ENCODE peak calls at places on chromosome 4, in nine cellular contexts. N is cardiac fibroblast; E is CD8-positive, alpha-beta T cell; T is colonic mucosa; V is mammary epithelial cell; B is GM20000; H is transverse colon; L is osteocyte; Y is breast epithelium. J is an unnamed sample.

GRCh38 chr4:48602222-48602621 is 112.2 kb downstream of the ZAR1 start:
- DNase-seq in V (peak; percentile 53), B (no peak), T (no peak), L (no peak), Y (no peak), E (no peak), N (peak; percentile 77), H (no peak), J (no peak)

GRCh38 chr4:147340111-147340510 is 140.8 kb upstream of the EDNRA start:
- DNase-seq in N (peak; percentile 86), L (no peak), T (no peak), E (no peak), B (no peak), V (peak; percentile 68), Y (no peak), H (no peak), J (no peak)

GRCh38 chr4:185540040-185540439 is 4.7 kb upstream of the PDLIM3 start:
- DNase-seq in V (no peak), T (no peak), N (no peak), E (no peak), L (no peak), Y (no peak), H (no peak), B (no peak), J (no peak)

GRCh38 chr4:153142700-153143438 is 61.4 kb upstream of the TRIM2 start:
- DNase-seq in H (peak; percentile 85), Y (peak; percentile 68), B (peak; percentile 62), E (peak; percentile 19), V (peak; percentile 50), N (peak; percentile 83), T (peak; percentile 92), L (peak; percentile 87), J (peak; percentile 52)

GRCh38 chr4:25310066-25310824 is 2.3 kb upstream of the ZCCHC4 start:
- DNase-seq in L (no peak), N (no peak), B (peak; percentile 49), V (no peak), H (no peak), Y (no peak), T (no peak), E (no peak), J (peak; percentile 46)

GRCh38 chr4:89258506-89258905 is 49.1 kb downstream of the GPRIN3 start:
- DNase-seq in N (no peak), H (no peak), T (no peak), Y (no peak), V (no peak), B (no peak), L (no peak), E (no peak), J (no peak)

GRCh38 chr4:126627255-126627654 is 1005.5 kb upstream of the INTU start:
- DNase-seq in L (no peak), E (no peak), T (no peak), Y (no peak), B (no peak), V (peak; percentile 12), N (peak; percentile 46), H (no peak), J (no peak)

GRCh38 chr4:140996757-140997156 is 136.5 kb downstream of the RNF150 start:
- DNase-seq in E (no peak), Y (no peak), N (peak; percentile 51), V (no peak), T (no peak), L (no peak), B (no peak), H (no peak), J (no peak)

GRCh38 chr4:154660052-154660451 is 47.6 kb upstream of the FGG start:
- DNase-seq in E (no peak), N (peak; percentile 1), T (no peak), V (no peak), B (no peak), Y (no peak), H (no peak), L (no peak), J (no peak)

GRCh38 chr4:11954093-11954492 is 525.4 kb upstream of the HS3ST1 start:
- DNase-seq in T (peak; percentile 23), N (peak; percentile 59), L (no peak), H (peak; percentile 9), Y (no peak), E (no peak), B (no peak), V (peak; percentile 8), J (no peak)

DNA sequence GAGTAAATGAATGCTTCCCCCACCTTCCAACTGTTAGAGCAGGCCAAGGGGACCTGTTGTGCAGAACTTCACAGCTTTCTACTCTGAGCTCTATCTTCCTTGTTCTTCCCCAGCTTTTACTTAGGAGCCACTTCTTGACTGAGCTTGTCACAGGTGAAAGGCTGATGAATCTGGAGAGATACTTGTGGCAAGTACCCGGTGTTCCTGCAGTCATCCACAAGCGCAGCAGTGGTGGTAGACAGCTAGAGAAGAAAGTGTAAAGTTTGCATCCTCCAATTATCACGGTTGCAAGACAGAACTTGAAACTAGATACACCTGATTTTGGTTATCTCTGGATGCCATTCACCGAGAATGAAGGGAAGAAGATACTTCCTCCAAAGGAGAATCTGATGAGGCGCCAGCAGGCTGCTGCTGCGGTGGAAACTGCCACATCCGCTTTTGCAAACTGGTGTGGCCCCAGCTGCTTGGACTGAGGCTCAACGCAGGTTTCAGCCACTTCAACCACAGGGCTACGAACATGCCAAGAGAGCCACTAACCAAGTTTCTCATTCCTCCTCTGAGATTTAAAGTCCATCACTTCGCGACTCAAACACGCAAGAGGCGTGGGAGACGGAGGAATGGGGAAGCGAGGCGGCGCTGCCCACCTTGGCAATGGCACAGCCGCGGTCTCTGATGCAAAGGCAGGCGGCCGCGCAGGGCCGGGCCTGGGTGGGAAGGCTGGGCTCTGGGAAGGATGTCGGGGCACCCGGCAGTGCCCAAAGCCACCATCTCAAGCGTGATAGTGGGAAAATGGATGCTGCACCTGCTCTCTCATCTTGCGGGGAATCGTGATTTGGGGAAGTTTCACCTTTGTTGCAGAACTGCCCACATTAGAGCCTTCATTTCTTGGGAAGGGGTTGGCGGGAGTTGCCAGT is 1.3 kb upstream of the FHIP1A start:
- DNase-seq in V (peak; percentile 66), L (no peak), N (no peak), B (peak; percentile 83), T (peak; percentile 63), H (peak; percentile 59), E (no peak), Y (peak; percentile 62), J (peak; percentile 70)
- TF ChIP-seq CTCF in V (peak; percentile 41), L (no peak), N (no peak), B (no peak), T (no peak), H (no peak), E (no peak), Y (no peak), J (no peak)

GRCh38 chr4:108685036-108685686 is 34.8 kb downstream of the OSTC start:
- DNase-seq in Y (no peak), B (no peak), T (no peak), E (no peak), L (no peak), H (no peak), N (peak; percentile 39), V (peak; percentile 16), J (no peak)

GRCh38 chr4:108681321-108681809 is 31.0 kb downstream of the OSTC start:
- DNase-seq in L (no peak), Y (no peak), T (no peak), E (no peak), B (no peak), N (peak; percentile 14), V (no peak), H (no peak), J (no peak)

DNA sequence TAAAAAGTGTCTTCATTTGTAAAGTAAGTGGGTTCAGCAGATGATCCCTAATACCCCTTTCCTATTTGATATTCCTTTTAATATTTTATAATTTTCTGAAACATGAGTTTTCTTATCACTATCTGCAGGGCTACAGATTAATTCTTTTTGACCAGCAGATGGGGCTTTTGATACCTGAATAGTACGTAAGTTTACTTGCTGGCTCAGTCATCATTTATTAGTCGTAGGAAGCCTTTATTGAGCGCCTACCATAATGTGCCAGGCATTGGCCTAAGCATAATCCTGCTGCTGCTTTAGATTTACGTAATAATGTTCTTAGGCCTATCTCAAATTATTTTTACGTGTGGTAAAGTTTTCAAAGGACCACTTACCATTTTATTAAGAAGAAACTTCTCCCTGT is 33.1 kb downstream of the OSTC start:
- DNase-seq in H (no peak), Y (no peak), V (peak; percentile 16), E (no peak), L (no peak), T (no peak), B (peak; percentile 7), N (peak; percentile 57), J (peak; percentile 11)
- TF ChIP-seq CTCF in H (no peak), Y (no peak), V (peak; percentile 39), E (no peak), L (peak; percentile 56), T (no peak), B (no peak), N (peak; percentile 33), J (peak; percentile 39)

GRCh38 chr4:156578005-156578404 is 393.6 kb downstream of the PDGFC start:
- DNase-seq in E (no peak), H (no peak), Y (no peak), N (peak; percentile 47), T (no peak), B (no peak), L (no peak), V (no peak), J (no peak)

GRCh38 chr4:156571146-156571545 is 400.5 kb downstream of the PDGFC start:
- DNase-seq in Y (no peak), B (no peak), V (no peak), H (no peak), E (no peak), N (peak; percentile 40), L (no peak), T (no peak), J (no peak)

GRCh38 chr4:156578713-156579112 is 392.9 kb downstream of the PDGFC start:
- DNase-seq in H (no peak), V (no peak), N (no peak), Y (no peak), B (no peak), L (no peak), T (no peak), E (no peak), J (no peak)

GRCh38 chr4:156576946-156577345 is 394.7 kb downstream of the PDGFC start:
- DNase-seq in H (no peak), L (no peak), B (no peak), T (no peak), Y (no peak), E (no peak), V (no peak), N (peak; percentile 33), J (no peak)

DNA sequence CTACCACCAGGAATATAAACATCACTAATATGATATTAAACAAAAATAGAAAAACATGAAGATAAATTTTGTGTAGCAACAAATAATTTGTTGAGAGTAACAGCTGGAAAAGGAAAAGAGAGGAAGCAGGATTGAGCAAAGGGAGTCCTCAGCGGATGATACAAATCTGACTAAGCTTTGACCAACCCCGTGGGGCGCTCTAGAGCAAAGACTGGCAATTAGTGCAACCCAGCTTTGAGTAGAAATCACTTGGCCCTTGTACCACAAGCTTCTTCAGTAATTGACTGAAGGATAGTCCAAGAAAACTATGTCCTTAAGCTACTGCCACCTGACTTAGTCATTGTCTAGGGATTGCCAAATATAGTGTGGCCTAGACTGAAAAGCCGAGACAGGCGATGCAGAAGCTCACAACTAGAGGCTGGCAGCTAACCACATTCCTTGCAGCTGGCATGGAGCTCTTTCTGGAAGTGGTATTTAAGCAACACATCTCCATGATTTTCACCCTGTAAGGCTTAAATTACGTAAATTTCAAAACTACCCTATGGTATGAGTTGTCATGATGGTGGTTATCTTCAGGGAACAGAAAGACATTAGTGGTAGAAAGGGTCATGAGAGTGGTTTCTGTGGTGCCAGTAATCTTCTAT is 396.0 kb downstream of the PDGFC start:
- DNase-seq in L (no peak), N (peak; percentile 62), H (no peak), V (peak; percentile 87), T (no peak), E (no peak), B (no peak), Y (no peak), J (no peak)
- TF ChIP-seq CTCF in L (no peak), N (no peak), H (no peak), V (peak; percentile 49), T (no peak), E (no peak), B (no peak), Y (no peak), J (no peak)

GRCh38 chr4:37733230-37733904 is 47.2 kb upstream of the RELL1 start:
- DNase-seq in V (no peak), L (no peak), B (no peak), T (peak; percentile 25), E (no peak), N (no peak), Y (no peak), H (no peak), J (no peak)
- TF ChIP-seq CTCF in V (no peak), L (no peak), B (no peak), T (no peak), E (no peak), N (no peak), Y (no peak), H (no peak), J (no peak)